ENCODE peak calls at places on chromosome 5, in ten cellular contexts. One of them, this sample, is unnamed.
A peak's percentile ranks its signal among the peaks of the same experiment; 100 is the strongest.

GRCh38 chr5:50325237-50325832 is 115.8 kb downstream of the EMB start:
- DNase-seq in fibroblast of pulmonary artery: peak; percentile 48
- DNase-seq in fibroblast of lung: peak; percentile 3
- DNase-seq in adrenal gland: no peak
- DNase-seq in heart right ventricle: no peak
- DNase-seq in AG10803: peak; percentile 29
- DNase-seq in K562: peak; percentile 26
- DNase-seq in endothelial cell of umbilical vein: peak; percentile 19
- DNase-seq in neural progenitor cell: peak; percentile 10
- DNase-seq in AG04449: no peak
- DNase-seq in this sample: no peak

GRCh38 chr5:79962580-79963222 is 28.4 kb downstream of the MTX3 start:
- DNase-seq in fibroblast of pulmonary artery: no peak
- DNase-seq in fibroblast of lung: peak; percentile 52
- DNase-seq in adrenal gland: no peak
- DNase-seq in heart right ventricle: no peak
- DNase-seq in AG10803: no peak
- DNase-seq in K562: no peak
- DNase-seq in endothelial cell of umbilical vein: no peak
- DNase-seq in neural progenitor cell: peak; percentile 88
- DNase-seq in AG04449: no peak
- DNase-seq in this sample: no peak

GRCh38 chr5:89816038-89816437 is 593.5 kb downstream of the CETN3 start:
- DNase-seq in fibroblast of pulmonary artery: no peak
- DNase-seq in fibroblast of lung: no peak
- DNase-seq in adrenal gland: no peak
- DNase-seq in heart right ventricle: no peak
- DNase-seq in AG10803: peak; percentile 21
- DNase-seq in K562: no peak
- DNase-seq in endothelial cell of umbilical vein: no peak
- DNase-seq in neural progenitor cell: no peak
- DNase-seq in AG04449: no peak
- DNase-seq in this sample: no peak

GRCh38 chr5:79120221-79120620 is 8.6 kb downstream of the BHMT start:
- DNase-seq in fibroblast of pulmonary artery: no peak
- DNase-seq in fibroblast of lung: peak; percentile 42
- DNase-seq in adrenal gland: no peak
- DNase-seq in heart right ventricle: no peak
- DNase-seq in AG10803: no peak
- DNase-seq in K562: no peak
- DNase-seq in endothelial cell of umbilical vein: no peak
- DNase-seq in neural progenitor cell: no peak
- DNase-seq in AG04449: no peak
- DNase-seq in this sample: peak; percentile 28

GRCh38 chr5:174010365-174010764 is 21.4 kb downstream of the C5orf47 start:
- DNase-seq in fibroblast of pulmonary artery: no peak
- DNase-seq in fibroblast of lung: no peak
- DNase-seq in adrenal gland: no peak
- DNase-seq in heart right ventricle: no peak
- DNase-seq in AG10803: no peak
- DNase-seq in K562: no peak
- DNase-seq in endothelial cell of umbilical vein: no peak
- DNase-seq in neural progenitor cell: no peak
- DNase-seq in AG04449: no peak
- DNase-seq in this sample: no peak

GRCh38 chr5:76715734-76716455 is at the start of gene F2R:
- DNase-seq in fibroblast of pulmonary artery: peak; percentile 82
- DNase-seq in fibroblast of lung: peak; percentile 81
- DNase-seq in adrenal gland: peak; percentile 42
- DNase-seq in heart right ventricle: peak; percentile 67
- DNase-seq in AG10803: peak; percentile 12
- DNase-seq in K562: peak; percentile 79
- DNase-seq in endothelial cell of umbilical vein: peak; percentile 94
- DNase-seq in neural progenitor cell: peak; percentile 91
- DNase-seq in AG04449: no peak
- DNase-seq in this sample: no peak

GRCh38 chr5:136004436-136004835 is 24.4 kb upstream of the TGFBI start:
- DNase-seq in fibroblast of pulmonary artery: peak; percentile 48
- DNase-seq in fibroblast of lung: peak; percentile 83
- DNase-seq in adrenal gland: no peak
- DNase-seq in heart right ventricle: no peak
- DNase-seq in AG10803: peak; percentile 91
- DNase-seq in K562: no peak
- DNase-seq in endothelial cell of umbilical vein: no peak
- DNase-seq in neural progenitor cell: no peak
- DNase-seq in AG04449: no peak
- DNase-seq in this sample: no peak

GRCh38 chr5:6748142-6748541 is 34.9 kb downstream of the TENT4A start:
- DNase-seq in fibroblast of pulmonary artery: no peak
- DNase-seq in fibroblast of lung: no peak
- DNase-seq in adrenal gland: no peak
- DNase-seq in heart right ventricle: no peak
- DNase-seq in AG10803: no peak
- DNase-seq in K562: no peak
- DNase-seq in endothelial cell of umbilical vein: no peak
- DNase-seq in neural progenitor cell: no peak
- DNase-seq in AG04449: no peak
- DNase-seq in this sample: no peak

GRCh38 chr5:73153513-73153912 is 19.5 kb upstream of the TMEM174 start:
- DNase-seq in fibroblast of pulmonary artery: no peak
- DNase-seq in fibroblast of lung: no peak
- DNase-seq in adrenal gland: no peak
- DNase-seq in heart right ventricle: no peak
- DNase-seq in AG10803: no peak
- DNase-seq in K562: no peak
- DNase-seq in endothelial cell of umbilical vein: no peak
- DNase-seq in neural progenitor cell: no peak
- DNase-seq in AG04449: no peak
- DNase-seq in this sample: no peak

GRCh38 chr5:102010644-102011043 is 285.4 kb downstream of the SLCO4C1 start:
- DNase-seq in fibroblast of pulmonary artery: no peak
- DNase-seq in fibroblast of lung: no peak
- DNase-seq in adrenal gland: no peak
- DNase-seq in heart right ventricle: no peak
- DNase-seq in AG10803: no peak
- DNase-seq in K562: no peak
- DNase-seq in endothelial cell of umbilical vein: no peak
- DNase-seq in neural progenitor cell: no peak
- DNase-seq in AG04449: no peak
- DNase-seq in this sample: no peak

GRCh38 chr5:62326702-62327101 is 20.7 kb downstream of the KIF2A start:
- DNase-seq in fibroblast of pulmonary artery: no peak
- DNase-seq in fibroblast of lung: no peak
- DNase-seq in adrenal gland: no peak
- DNase-seq in heart right ventricle: no peak
- DNase-seq in AG10803: no peak
- DNase-seq in K562: no peak
- DNase-seq in endothelial cell of umbilical vein: no peak
- DNase-seq in neural progenitor cell: no peak
- DNase-seq in AG04449: no peak
- DNase-seq in this sample: no peak

GRCh38 chr5:39631948-39632347 is 207.2 kb upstream of the DAB2 start:
- DNase-seq in fibroblast of pulmonary artery: no peak
- DNase-seq in fibroblast of lung: peak; percentile 17
- DNase-seq in adrenal gland: no peak
- DNase-seq in heart right ventricle: no peak
- DNase-seq in AG10803: peak; percentile 41
- DNase-seq in K562: no peak
- DNase-seq in endothelial cell of umbilical vein: no peak
- DNase-seq in neural progenitor cell: no peak
- DNase-seq in AG04449: no peak
- DNase-seq in this sample: no peak

GRCh38 chr5:86679529-86679928 is 61.8 kb downstream of the COX7C start:
- DNase-seq in fibroblast of pulmonary artery: peak; percentile 86
- DNase-seq in fibroblast of lung: peak; percentile 93
- DNase-seq in adrenal gland: peak; percentile 29
- DNase-seq in heart right ventricle: no peak
- DNase-seq in AG10803: peak; percentile 67
- DNase-seq in K562: peak; percentile 11
- DNase-seq in endothelial cell of umbilical vein: peak; percentile 87
- DNase-seq in neural progenitor cell: peak; percentile 50
- DNase-seq in AG04449: peak; percentile 59
- DNase-seq in this sample: peak; percentile 70

GRCh38 chr5:33969572-33970452 is 14.7 kb downstream of the SLC45A2 start:
- DNase-seq in fibroblast of pulmonary artery: peak; percentile 79
- DNase-seq in fibroblast of lung: peak; percentile 55
- DNase-seq in adrenal gland: peak; percentile 17
- DNase-seq in heart right ventricle: no peak
- DNase-seq in AG10803: peak; percentile 71
- DNase-seq in K562: no peak
- DNase-seq in endothelial cell of umbilical vein: peak; percentile 47
- DNase-seq in neural progenitor cell: peak; percentile 64
- DNase-seq in AG04449: no peak
- DNase-seq in this sample: peak; percentile 19

DNA sequence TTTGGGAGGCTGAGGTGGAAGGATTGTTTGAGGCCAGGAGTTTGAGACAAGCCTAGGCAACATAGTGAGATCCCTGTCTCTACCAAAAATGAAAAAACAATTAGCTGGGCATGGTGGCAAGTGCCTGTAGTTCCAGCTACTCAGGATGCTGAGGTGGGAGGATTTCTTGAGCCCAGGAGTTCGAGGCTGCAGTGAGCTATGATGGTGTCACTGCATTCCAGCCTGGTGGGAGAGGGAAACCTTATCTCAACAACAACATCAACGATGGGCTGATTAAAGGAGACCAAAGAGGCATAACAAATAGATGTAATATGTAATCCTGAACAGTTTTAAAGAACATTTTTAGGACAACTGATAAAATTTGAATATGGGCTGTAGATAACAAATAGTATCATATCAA is 34.2 kb upstream of the PANK3 start:
- DNase-seq in fibroblast of pulmonary artery: no peak
- DNase-seq in fibroblast of lung: no peak
- DNase-seq in adrenal gland: no peak
- DNase-seq in heart right ventricle: no peak
- DNase-seq in AG10803: no peak
- DNase-seq in K562: no peak
- DNase-seq in endothelial cell of umbilical vein: no peak
- DNase-seq in neural progenitor cell: no peak
- DNase-seq in AG04449: no peak
- DNase-seq in this sample: no peak
- H3K4me3 ChIP-seq in fibroblast of pulmonary artery: no peak overlapping the region
- H3K4me3 ChIP-seq in fibroblast of lung: no peak overlapping the region
- H3K4me3 ChIP-seq in adrenal gland: no peak overlapping the region
- H3K4me3 ChIP-seq in heart right ventricle: no peak overlapping the region
- H3K4me3 ChIP-seq in AG10803: no peak overlapping the region
- H3K4me3 ChIP-seq in K562: no peak overlapping the region
- H3K4me3 ChIP-seq in endothelial cell of umbilical vein: no peak overlapping the region
- H3K4me3 ChIP-seq in neural progenitor cell: no peak overlapping the region
- H3K4me3 ChIP-seq in AG04449: no peak overlapping the region
- H3K4me3 ChIP-seq in this sample: no peak overlapping the region

DNA sequence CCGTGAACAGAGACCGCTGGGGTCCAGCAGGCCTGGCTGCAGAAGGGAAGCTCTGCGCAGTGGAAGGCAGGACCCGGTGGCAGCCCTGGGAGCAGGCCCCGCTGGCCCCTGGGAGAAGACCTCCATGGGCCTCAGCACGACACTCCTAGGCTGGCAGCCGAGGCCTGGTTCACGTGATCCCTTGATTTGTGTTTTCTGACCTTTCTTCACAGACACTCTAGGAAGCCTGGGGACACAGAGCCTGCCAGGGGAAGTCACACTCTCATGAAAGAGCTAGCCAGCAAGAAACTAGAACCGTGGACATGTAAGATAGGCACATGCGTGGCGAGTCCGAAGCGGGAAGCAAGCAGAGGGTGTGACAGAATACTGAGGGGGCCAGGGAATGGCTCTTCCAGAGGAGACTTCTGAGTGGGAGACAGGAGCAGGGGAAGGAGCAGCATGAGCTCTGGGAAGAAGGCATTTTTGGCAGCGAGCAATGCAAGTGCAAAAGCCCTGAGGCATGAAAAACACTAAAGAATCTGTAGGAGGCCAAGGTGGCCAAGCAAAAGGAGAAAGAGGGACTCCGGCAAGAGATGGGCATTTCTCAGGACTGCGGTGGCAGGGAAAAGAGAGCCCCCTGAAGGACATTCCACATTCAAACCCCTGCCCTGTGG is 26.6 kb upstream of the IL17B start:
- DNase-seq in fibroblast of pulmonary artery: no peak
- DNase-seq in fibroblast of lung: no peak
- DNase-seq in adrenal gland: peak; percentile 59
- DNase-seq in heart right ventricle: no peak
- DNase-seq in AG10803: peak; percentile 22
- DNase-seq in K562: no peak
- DNase-seq in endothelial cell of umbilical vein: no peak
- DNase-seq in neural progenitor cell: no peak
- DNase-seq in AG04449: no peak
- DNase-seq in this sample: no peak
- H3K4me3 ChIP-seq in fibroblast of pulmonary artery: no peak overlapping the region
- H3K4me3 ChIP-seq in fibroblast of lung: no peak overlapping the region
- H3K4me3 ChIP-seq in adrenal gland: no peak overlapping the region
- H3K4me3 ChIP-seq in heart right ventricle: no peak overlapping the region
- H3K4me3 ChIP-seq in AG10803: peak overlapping the region; percentile 28
- H3K4me3 ChIP-seq in K562: no peak overlapping the region
- H3K4me3 ChIP-seq in endothelial cell of umbilical vein: no peak overlapping the region
- H3K4me3 ChIP-seq in neural progenitor cell: no peak overlapping the region
- H3K4me3 ChIP-seq in AG04449: peak overlapping the region; percentile 15
- H3K4me3 ChIP-seq in this sample: no peak overlapping the region

DNA sequence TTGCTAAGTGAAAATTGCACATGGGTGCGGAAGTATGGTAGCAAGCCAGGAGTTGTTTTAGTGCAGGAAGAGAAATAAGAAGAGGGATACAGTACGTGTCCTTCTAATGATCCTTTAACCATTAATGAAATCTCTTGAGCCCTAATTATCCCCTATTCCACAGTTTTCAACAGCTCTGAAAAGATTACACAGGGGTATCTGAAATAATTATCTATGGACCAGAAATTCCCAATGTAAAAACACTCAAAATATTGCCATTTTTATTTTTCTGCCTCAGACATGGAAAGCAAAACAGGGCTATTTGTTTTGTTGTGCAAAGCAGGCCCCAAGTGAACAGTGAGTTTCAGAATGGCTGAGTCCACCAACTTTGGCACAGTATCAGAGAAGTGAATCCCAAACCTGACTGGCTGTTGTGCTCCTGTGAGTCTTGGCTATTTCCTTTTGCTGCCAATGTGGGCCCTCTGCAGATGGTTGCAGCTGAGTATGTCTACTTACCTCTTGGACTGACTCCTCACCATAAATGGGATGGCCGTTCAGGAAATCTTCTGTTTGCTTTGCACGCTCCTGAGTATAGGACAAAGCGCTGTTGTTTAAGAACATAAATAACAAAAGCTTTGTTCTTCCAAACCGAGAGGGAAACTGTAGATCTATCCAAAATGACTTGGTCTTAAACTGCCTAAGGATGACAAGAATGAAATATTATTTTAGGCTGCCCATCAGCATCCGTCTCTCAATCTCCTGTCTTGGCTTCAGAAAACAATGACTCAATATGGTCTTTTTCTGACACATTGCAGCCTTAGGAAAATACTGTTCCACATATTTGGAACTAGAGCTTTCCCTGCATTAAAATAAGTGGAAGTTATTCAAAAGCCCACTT is 204.1 kb downstream of the DEPDC1B start:
- DNase-seq in fibroblast of pulmonary artery: no peak
- DNase-seq in fibroblast of lung: peak; percentile 9
- DNase-seq in adrenal gland: no peak
- DNase-seq in heart right ventricle: no peak
- DNase-seq in AG10803: no peak
- DNase-seq in K562: no peak
- DNase-seq in endothelial cell of umbilical vein: no peak
- DNase-seq in neural progenitor cell: no peak
- DNase-seq in AG04449: no peak
- DNase-seq in this sample: no peak
- H3K4me3 ChIP-seq in fibroblast of pulmonary artery: no peak overlapping the region
- H3K4me3 ChIP-seq in fibroblast of lung: no peak overlapping the region
- H3K4me3 ChIP-seq in adrenal gland: no peak overlapping the region
- H3K4me3 ChIP-seq in heart right ventricle: no peak overlapping the region
- H3K4me3 ChIP-seq in AG10803: no peak overlapping the region
- H3K4me3 ChIP-seq in K562: no peak overlapping the region
- H3K4me3 ChIP-seq in endothelial cell of umbilical vein: no peak overlapping the region
- H3K4me3 ChIP-seq in neural progenitor cell: no peak overlapping the region
- H3K4me3 ChIP-seq in AG04449: no peak overlapping the region
- H3K4me3 ChIP-seq in this sample: no peak overlapping the region

GRCh38 chr5:132371603-132371994 is 2.1 kb downstream of the SLC22A5 start:
- DNase-seq in fibroblast of pulmonary artery: no peak
- DNase-seq in fibroblast of lung: no peak
- DNase-seq in adrenal gland: no peak
- DNase-seq in heart right ventricle: no peak
- DNase-seq in AG10803: no peak
- DNase-seq in K562: no peak
- DNase-seq in endothelial cell of umbilical vein: no peak
- DNase-seq in neural progenitor cell: no peak
- DNase-seq in AG04449: no peak
- DNase-seq in this sample: no peak
- H3K4me3 ChIP-seq in fibroblast of pulmonary artery: no peak overlapping the region
- H3K4me3 ChIP-seq in fibroblast of lung: no peak overlapping the region
- H3K4me3 ChIP-seq in adrenal gland: no peak overlapping the region
- H3K4me3 ChIP-seq in heart right ventricle: no peak overlapping the region
- H3K4me3 ChIP-seq in AG10803: no peak overlapping the region
- H3K4me3 ChIP-seq in K562: peak overlapping the region; percentile 66
- H3K4me3 ChIP-seq in endothelial cell of umbilical vein: no peak overlapping the region
- H3K4me3 ChIP-seq in neural progenitor cell: no peak overlapping the region
- H3K4me3 ChIP-seq in AG04449: no peak overlapping the region
- H3K4me3 ChIP-seq in this sample: no peak overlapping the region

This sample was measured in kidney epithelial cell.